ENCODE peak calls at places on chromosomes 16 and 17, in nine cellular contexts. A is lower leg skin, R is body of pancreas, V is endothelial cell of umbilical vein, M is H1, C is A549, O is esophagus muscularis mucosa, P is uterus, L is esophagus squamous epithelium. J is an unnamed sample.

GRCh38 chr17:3724373-3725077 is 822 bp downstream of the HASPIN start:
- DNase-seq in V (peak), O (no peak), R (peak), A (peak), P (no peak), M (no peak), C (no peak), L (no peak), J (no peak)

GRCh38 chr17:7060165-7060890 is 16.4 kb upstream of the SLC16A11 start:
- DNase-seq in C (peak), M (no peak), A (no peak), R (no peak), P (no peak), V (peak), O (no peak), L (no peak), J (peak)

GRCh38 chr16:54201200-54201599 is 85.4 kb downstream of the IRX3 start:
- DNase-seq in L (no peak), M (no peak), O (no peak), V (no peak), C (peak), P (no peak), A (no peak), R (no peak), J (no peak)

GRCh38 chr17:43912635-43913304 is 5.4 kb upstream of the MPP2 start:
- DNase-seq in O (no peak), A (no peak), L (no peak), P (no peak), M (no peak), V (no peak), C (no peak), R (no peak), J (no peak)

GRCh38 chr17:32222621-32223020 is 43.0 kb upstream of the RHBDL3 start:
- DNase-seq in O (no peak), C (peak), M (no peak), A (no peak), P (no peak), V (no peak), L (no peak), R (no peak), J (peak)

GRCh38 chr17:17669081-17669850 is 12.0 kb upstream of the RAI1 start:
- DNase-seq in C (no peak), M (no peak), A (no peak), O (no peak), P (no peak), R (no peak), L (no peak), V (no peak), J (no peak)

GRCh38 chr16:68064791-68065365 is 20.3 kb upstream of the NFATC3 start:
- DNase-seq in M (no peak), C (peak), A (peak), P (peak), R (peak), O (no peak), V (peak), L (no peak), J (peak)

GRCh38 chr16:19812986-19813385 is 71.7 kb downstream of the GPRC5B start:
- DNase-seq in L (no peak), O (no peak), A (no peak), C (no peak), V (no peak), R (no peak), M (no peak), P (no peak), J (no peak)

DNA sequence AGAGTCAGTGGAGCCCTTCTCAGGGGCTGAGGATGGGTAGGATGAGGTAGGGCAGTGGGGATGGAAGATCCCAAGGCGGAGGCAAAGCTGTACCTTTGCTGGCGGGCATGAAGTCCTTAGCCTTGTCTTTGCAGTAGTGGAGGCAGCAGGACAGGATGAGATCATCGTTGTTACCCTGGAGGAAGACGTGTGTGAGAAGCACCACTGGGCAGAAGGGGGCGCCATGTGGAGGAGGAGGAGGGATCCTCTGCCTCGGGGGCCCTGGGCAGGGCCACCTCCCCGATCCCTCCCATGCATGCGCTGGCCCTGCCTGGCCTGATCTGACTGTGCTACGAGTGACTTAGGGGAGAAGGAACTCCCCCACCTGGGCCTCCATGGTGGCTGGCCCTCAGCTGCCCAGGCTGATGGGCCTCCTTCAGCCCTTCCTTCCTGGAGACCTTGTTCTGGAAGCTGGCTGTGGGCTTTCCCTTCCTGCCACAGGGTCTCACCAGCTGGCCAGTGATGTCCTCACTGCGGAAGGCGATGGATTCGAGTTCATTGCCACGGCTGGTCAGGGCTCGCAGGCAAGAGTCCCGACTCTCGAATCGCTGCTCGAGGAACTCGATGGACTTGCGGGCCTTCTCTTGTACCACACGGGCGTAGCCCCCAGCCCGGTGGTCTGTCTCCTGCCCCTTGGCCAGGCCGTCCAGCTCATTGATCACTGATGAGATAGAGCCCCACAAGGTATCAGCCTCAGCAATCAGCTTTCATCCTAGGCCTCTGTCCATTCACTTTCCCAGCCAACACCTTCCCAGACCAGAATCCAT is 10.3 kb downstream of the HIC1 start:
- DNase-seq in L (no peak), M (no peak), A (no peak), O (no peak), V (peak), P (peak), C (peak), R (no peak), J (no peak)
- TF ChIP-seq POLR2A in L (no peak), M (no peak), A (no peak), O (no peak), V (no peak), P (no peak), C (no peak), R (no peak), J (no peak)

DNA sequence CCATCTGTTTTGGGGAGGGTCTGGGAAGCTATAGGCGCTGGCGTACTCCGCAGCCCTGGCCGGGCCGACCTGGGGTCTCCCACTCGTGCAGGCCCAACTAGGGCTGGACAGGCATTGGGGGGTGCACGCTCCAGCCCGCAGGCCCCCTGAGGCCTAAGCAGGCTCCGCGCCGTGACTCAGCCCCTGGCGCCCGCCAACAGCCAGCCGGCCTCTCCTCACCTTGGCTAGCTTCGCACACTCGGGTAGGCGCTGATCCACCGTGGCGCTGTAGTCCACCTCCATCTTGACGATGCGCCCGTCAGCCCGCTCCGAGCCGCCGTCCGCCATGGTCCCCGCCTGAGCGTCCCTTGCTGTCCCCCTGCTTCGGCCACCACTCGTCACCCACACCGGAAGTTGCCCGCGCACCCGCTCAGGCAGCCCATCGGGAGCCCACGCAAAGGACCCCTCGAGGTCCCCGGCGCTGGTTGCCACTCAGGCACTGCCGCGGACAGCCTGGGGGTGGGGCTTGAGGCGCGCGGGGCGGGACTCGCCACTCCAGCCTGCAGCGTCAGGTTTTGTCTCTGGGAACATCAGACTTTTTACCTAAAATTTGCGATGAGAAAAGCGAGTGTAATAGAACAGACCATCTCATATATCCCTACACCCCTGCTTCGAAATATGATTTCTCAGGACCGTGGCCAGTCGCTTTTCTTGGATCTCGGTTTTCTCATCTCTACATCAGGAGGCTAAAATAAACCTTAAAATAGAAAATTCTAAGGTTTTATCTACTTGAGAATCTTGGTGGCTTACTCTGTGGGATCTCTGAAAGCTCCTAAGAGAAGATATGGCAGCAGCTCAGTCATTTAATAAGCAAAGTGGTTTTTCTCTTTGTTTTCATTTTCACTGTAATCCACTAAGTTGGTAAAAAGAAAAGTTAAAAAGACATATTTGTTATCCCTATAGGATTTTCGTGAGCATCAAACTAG is at the start of gene PSMD12:
- DNase-seq in M (no peak), P (peak), C (peak), O (peak), V (peak), R (peak), A (peak), L (peak), J (peak)
- TF ChIP-seq POLR2A in M (peak), P (peak), C (peak), O (peak), V (peak), R (peak), A (no peak), L (peak), J (peak)

GRCh38 chr17:81329927-81330883 is 35.1 kb upstream of the SLC38A10 start:
- DNase-seq in M (no peak), R (no peak), C (peak), V (no peak), A (no peak), P (no peak), O (no peak), L (no peak), J (no peak)
- TF ChIP-seq POLR2A in M (no peak), R (no peak), C (no peak), V (no peak), A (no peak), P (no peak), O (no peak), L (no peak), J (no peak)

GRCh38 chr16:88964636-88965035 is 12.4 kb downstream of the CBFA2T3 start:
- DNase-seq in R (no peak), O (no peak), P (no peak), V (no peak), L (no peak), C (no peak), M (no peak), A (no peak), J (no peak)
- TF ChIP-seq POLR2A in R (no peak), O (no peak), P (no peak), V (no peak), L (no peak), C (no peak), M (no peak), A (no peak), J (no peak)

DNA sequence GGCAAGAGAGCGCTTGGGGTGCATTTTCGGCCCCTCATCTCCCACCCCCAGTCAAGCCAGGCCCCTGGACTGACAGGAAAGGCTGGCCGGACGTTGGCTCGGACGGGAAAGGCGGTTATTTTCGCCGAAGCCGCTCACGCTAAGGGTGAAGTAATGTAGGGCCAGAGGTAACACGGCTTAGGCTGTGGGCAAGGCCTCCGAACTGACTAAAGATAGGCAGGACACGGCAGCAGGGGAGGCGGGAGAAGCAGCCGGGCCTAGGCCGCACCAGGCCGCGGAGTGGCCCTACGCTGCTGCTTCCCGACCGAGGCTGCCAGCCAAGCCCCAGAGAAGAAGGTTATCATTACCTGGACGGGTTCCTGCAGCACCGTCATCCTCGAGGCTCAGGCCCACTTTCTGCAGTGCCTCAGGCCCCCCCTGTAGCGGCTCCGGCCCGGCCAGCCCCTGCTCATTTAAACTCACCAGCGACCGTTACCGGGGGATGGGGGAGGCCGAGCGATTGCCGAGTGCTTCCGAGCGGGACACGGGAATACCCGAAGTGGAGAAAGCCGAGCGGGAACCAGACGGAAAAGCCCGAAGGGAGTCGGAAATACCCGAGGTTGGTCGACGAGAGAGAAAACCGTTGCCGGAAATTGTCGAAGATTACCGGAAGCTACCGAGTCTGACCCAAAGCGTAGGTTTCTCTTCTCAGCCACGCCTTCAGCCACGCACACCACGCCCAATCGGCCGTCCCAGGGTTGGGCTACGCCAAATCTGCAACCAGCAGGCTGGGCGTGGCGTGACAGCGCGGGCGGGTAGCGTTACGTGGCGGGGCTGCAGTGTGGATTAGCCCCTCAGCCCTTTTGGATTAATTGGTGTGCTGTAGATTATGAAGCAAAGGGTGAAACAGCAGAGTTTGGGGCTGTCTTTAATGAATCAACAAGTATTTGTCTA is at the start of gene CDC27:
- DNase-seq in O (peak), L (peak), M (peak), V (peak), A (peak), P (peak), R (peak), C (peak), J (peak)
- TF ChIP-seq POLR2A in O (peak), L (no peak), M (peak), V (peak), A (no peak), P (peak), R (peak), C (peak), J (peak)

GRCh38 chr16:66636199-66636598 is 31.7 kb downstream of the CMTM3 start:
- DNase-seq in A (no peak), M (no peak), L (no peak), V (no peak), P (no peak), C (no peak), O (no peak), R (no peak), J (no peak)

GRCh38 chr16:66634527-66635196 is 30.2 kb downstream of the CMTM3 start:
- DNase-seq in R (no peak), A (no peak), C (no peak), L (no peak), V (no peak), P (no peak), O (no peak), M (no peak), J (no peak)

GRCh38 chr16:66637806-66638205 is 33.3 kb downstream of the CMTM3 start:
- DNase-seq in M (no peak), A (no peak), P (no peak), V (no peak), C (no peak), O (no peak), L (no peak), R (no peak), J (no peak)

GRCh38 chr16:66639091-66639885 is 34.8 kb downstream of the CMTM3 start:
- DNase-seq in R (no peak), P (no peak), M (no peak), L (no peak), C (no peak), V (no peak), O (no peak), A (no peak), J (no peak)

DNA sequence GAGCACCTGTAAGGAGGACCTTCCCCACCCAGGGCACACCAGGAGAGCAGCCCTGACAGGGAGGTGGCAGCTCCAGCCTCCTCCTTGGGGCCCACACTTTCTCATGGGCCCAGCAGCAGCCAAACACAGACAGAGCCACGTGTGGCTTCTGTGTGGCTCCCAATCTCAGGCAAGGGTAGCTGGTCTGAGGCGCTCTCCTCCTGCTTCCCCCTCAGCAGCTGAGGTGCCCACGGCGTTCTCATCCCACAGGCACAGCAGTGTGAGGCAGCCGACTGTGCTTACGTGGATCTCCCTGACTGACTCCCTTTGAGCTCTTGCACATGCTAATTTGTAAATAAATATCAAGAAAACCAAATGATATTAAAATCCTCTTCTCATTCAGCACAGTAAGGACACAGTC is 30.9 kb downstream of the CMTM3 start:
- DNase-seq in R (no peak), L (no peak), M (no peak), V (no peak), A (no peak), C (no peak), P (no peak), O (no peak), J (no peak)
- TF ChIP-seq POLR2A in R (no peak), L (no peak), M (no peak), V (no peak), A (no peak), C (no peak), P (no peak), O (no peak), J (no peak)

GRCh38 chr17:37676115-37676925 is 33.1 kb upstream of the DDX52 start:
- DNase-seq in V (no peak), A (no peak), P (no peak), L (no peak), O (no peak), M (no peak), C (no peak), R (no peak), J (no peak)
- TF ChIP-seq POLR2A in V (no peak), A (no peak), P (no peak), L (no peak), O (no peak), M (no peak), C (no peak), R (no peak), J (no peak)

DNA sequence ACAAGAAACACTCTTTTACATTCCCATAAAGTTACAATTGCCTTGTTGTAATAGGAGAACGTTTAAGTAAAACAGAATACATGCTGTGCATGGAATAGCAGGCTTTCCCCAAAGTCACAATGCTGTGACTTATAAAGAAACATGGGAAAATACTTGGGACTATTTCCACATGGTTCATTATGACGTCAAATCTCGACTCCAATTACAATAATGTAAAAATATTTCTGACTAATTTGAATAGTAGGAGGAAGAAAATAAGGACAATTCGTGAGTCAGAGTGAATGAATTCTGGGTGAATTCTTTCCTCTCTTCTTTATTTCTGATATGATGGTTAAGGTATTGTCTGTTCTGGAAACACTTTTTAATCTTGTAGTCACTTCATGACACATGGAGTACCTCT is 52.8 kb downstream of the CDH11 start:
- DNase-seq in M (no peak), O (no peak), L (no peak), A (no peak), V (peak), P (no peak), R (no peak), C (peak), J (no peak)
- TF ChIP-seq POLR2A in M (no peak), O (no peak), L (no peak), A (no peak), V (no peak), P (no peak), R (no peak), C (no peak), J (no peak)

GRCh38 chr16:64823676-64824075 is 298.2 kb downstream of the CDH11 start:
- DNase-seq in R (no peak), C (no peak), P (no peak), O (no peak), V (no peak), A (no peak), L (no peak), M (no peak), J (no peak)
- TF ChIP-seq POLR2A in R (no peak), C (no peak), P (no peak), O (no peak), V (no peak), A (no peak), L (no peak), M (no peak), J (no peak)

GRCh38 chr16:82152192-82152591 is 17.8 kb downstream of the MPHOSPH6 start:
- DNase-seq in V (no peak), C (no peak), O (no peak), A (no peak), L (no peak), M (no peak), P (no peak), R (no peak), J (no peak)

GRCh38 chr16:82156761-82157654 is 13.0 kb downstream of the MPHOSPH6 start:
- DNase-seq in C (no peak), R (no peak), P (no peak), V (no peak), A (no peak), M (no peak), L (no peak), O (no peak), J (no peak)

GRCh38 chr16:82160226-82160625 is 9.8 kb downstream of the MPHOSPH6 start:
- DNase-seq in R (no peak), A (no peak), P (no peak), C (no peak), L (no peak), V (no peak), O (no peak), M (no peak), J (no peak)

GRCh38 chr16:82152641-82153094 is 17.4 kb downstream of the MPHOSPH6 start:
- DNase-seq in M (no peak), O (no peak), C (peak), L (no peak), A (no peak), P (peak), R (no peak), V (no peak), J (peak)

GRCh38 chr16:82157836-82158235 is 12.2 kb downstream of the MPHOSPH6 start:
- DNase-seq in C (no peak), M (no peak), L (no peak), A (no peak), V (no peak), P (no peak), O (no peak), R (no peak), J (no peak)
- TF ChIP-seq POLR2A in C (no peak), M (no peak), L (no peak), A (no peak), V (no peak), P (no peak), O (no peak), R (no peak), J (no peak)

J was measured in H54.